ENCODE peak calls at places on chromosomes 3 and 15, in five cellular contexts. C, L, S, D and G are unnamed samples.
A peak's percentile ranks its signal among the peaks of the same experiment; 100 is the strongest.

GRCh38 chr3:156050918-156051317 is 69.5 kb upstream of the KCNAB1 start:
- DNase-seq in C (no peak), L (no peak), S (no peak), D (no peak), G (no peak)

GRCh38 chr3:127637546-127637945 is 8.6 kb downstream of the PODXL2 start:
- DNase-seq in C (no peak), L (no peak), S (no peak), D (peak; percentile 11), G (no peak)

GRCh38 chr3:130971208-130971607 is 55.4 kb downstream of the ASTE1 start:
- DNase-seq in C (no peak), L (no peak), S (no peak), D (no peak), G (no peak)

GRCh38 chr15:79257454-79257853 is 25.1 kb upstream of the ANKRD34C start:
- DNase-seq in C (no peak), L (no peak), S (no peak), D (no peak), G (no peak)

GRCh38 chr3:152471814-152472605 is 203.3 kb downstream of the MBNL1 start:
- DNase-seq in C (peak; percentile 71), L (peak; percentile 50), S (peak; percentile 20), D (peak; percentile 73), G (peak; percentile 78)

GRCh38 chr3:51682526-51682925 is 11.5 kb downstream of the TEX264 start:
- DNase-seq in C (no peak), L (peak; percentile 15), S (no peak), D (no peak), G (no peak)

GRCh38 chr3:143207338-143207961 is 87.9 kb downstream of the CHST2 start:
- DNase-seq in C (no peak), L (no peak), S (no peak), D (no peak), G (no peak)

GRCh38 chr3:64992462-64993285 is 304.9 kb upstream of the ADAMTS9 start:
- DNase-seq in C (peak; percentile 30), L (no peak), S (no peak), D (no peak), G (no peak)

GRCh38 chr3:27326211-27326948 is 42.8 kb downstream of the NEK10 start:
- DNase-seq in C (peak; percentile 17), L (peak; percentile 56), S (no peak), D (peak; percentile 86), G (no peak)

GRCh38 chr3:150697646-150698045 is 6.1 kb downstream of the ERICH6 start:
- DNase-seq in C (no peak), L (no peak), S (no peak), D (no peak), G (no peak)

GRCh38 chr15:69513450-69513849 is 60.8 kb downstream of the RPLP1 start:
- DNase-seq in C (no peak), L (no peak), S (no peak), D (no peak), G (no peak)

GRCh38 chr15:71472699-71473098 is 337.7 kb upstream of the NR2E3 start:
- DNase-seq in C (no peak), L (no peak), S (no peak), D (no peak), G (no peak)

GRCh38 chr15:65782096-65782495 is 10.0 kb downstream of the DENND4A start:
- DNase-seq in C (no peak), L (no peak), S (no peak), D (no peak), G (no peak)

GRCh38 chr3:197546307-197547085 is 9.3 kb downstream of the BDH1 start:
- DNase-seq in C (no peak), L (no peak), S (no peak), D (no peak), G (no peak)

GRCh38 chr3:151301787-151302186 is 14.8 kb downstream of the GPR87 start:
- DNase-seq in C (no peak), L (no peak), S (no peak), D (no peak), G (no peak)

GRCh38 chr15:78740904-78741274 is 70.4 kb downstream of the ADAMTS7 start:
- DNase-seq in C (no peak), L (no peak), S (no peak), D (no peak), G (no peak)

GRCh38 chr15:85168642-85169173 is 187.1 kb downstream of the PDE8A start:
- DNase-seq in C (no peak), L (no peak), S (peak; percentile 62), D (no peak), G (no peak)

GRCh38 chr3:134718736-134719135 is 67.9 kb upstream of the KY start:
- DNase-seq in C (no peak), L (no peak), S (no peak), D (no peak), G (no peak)

GRCh38 chr3:196268270-196269163 is 19.0 kb downstream of the PCYT1A start:
- DNase-seq in C (no peak), L (no peak), S (no peak), D (no peak), G (no peak)

GRCh38 chr3:168212664-168213255 is 117.0 kb upstream of the GOLIM4 start:
- DNase-seq in C (no peak), L (no peak), S (no peak), D (no peak), G (no peak)

GRCh38 chr3:123112232-123112631 is 45.4 kb downstream of the PDIA5 start:
- DNase-seq in C (no peak), L (no peak), S (no peak), D (no peak), G (no peak)

GRCh38 chr15:45402955-45403892 is 24.9 kb upstream of the GATM start:
- DNase-seq in C (peak; percentile 18), L (peak; percentile 71), S (peak; percentile 30), D (peak; percentile 66), G (peak; percentile 75)

DNA sequence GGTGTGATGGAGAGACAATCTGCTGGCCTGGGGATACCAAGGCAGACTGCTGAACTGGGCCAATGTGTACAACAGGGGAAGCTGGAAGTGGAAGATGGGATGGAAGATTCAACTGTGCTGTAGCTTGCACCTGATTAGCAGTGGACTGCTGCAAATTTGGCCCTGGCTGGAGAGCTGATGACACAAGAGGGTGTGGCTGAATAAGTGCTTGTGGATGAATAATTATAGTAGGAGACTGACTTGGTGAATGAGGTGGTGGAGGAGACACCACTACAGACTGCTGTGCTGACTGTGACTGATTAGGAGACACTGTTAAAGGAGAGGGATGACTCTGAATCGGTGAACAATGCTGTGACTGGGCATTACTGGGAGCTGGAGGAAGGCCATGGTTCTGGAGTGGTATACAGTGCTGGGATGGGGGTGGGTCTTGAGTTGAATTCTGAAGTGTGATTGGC is 52.5 kb downstream of the PHC3 start:
- DNase-seq in C (no peak), L (no peak), S (no peak), D (no peak), G (no peak)
- TF ChIP-seq CTCF in C (no peak), L (no peak), S (no peak), D (no peak), G (no peak)

GRCh38 chr3:61537366-61537765 is 24.0 kb upstream of the PTPRG start:
- DNase-seq in C (no peak), L (no peak), S (no peak), D (no peak), G (no peak)
- H3K4me3 ChIP-seq in C (no peak overlapping the region), L (no peak overlapping the region), S (no peak overlapping the region), D (no peak overlapping the region), G (no peak overlapping the region)

GRCh38 chr3:69378112-69378799 is 7.6 kb downstream of the FRMD4B start:
- DNase-seq in C (no peak), L (no peak), S (no peak), D (no peak), G (no peak)
- H3K27ac ChIP-seq in C (no peak overlapping the region), L (no peak overlapping the region), S (no peak overlapping the region), D (no peak overlapping the region), G (peak overlapping the region; percentile 70)

GRCh38 chr3:157499342-157499963 is 3.8 kb downstream of the VEPH1 start:
- DNase-seq in C (no peak), L (peak; percentile 43), S (no peak), D (no peak), G (no peak)
- TF ChIP-seq CTCF in C (no peak), L (no peak), S (no peak), D (no peak), G (no peak)

DNA sequence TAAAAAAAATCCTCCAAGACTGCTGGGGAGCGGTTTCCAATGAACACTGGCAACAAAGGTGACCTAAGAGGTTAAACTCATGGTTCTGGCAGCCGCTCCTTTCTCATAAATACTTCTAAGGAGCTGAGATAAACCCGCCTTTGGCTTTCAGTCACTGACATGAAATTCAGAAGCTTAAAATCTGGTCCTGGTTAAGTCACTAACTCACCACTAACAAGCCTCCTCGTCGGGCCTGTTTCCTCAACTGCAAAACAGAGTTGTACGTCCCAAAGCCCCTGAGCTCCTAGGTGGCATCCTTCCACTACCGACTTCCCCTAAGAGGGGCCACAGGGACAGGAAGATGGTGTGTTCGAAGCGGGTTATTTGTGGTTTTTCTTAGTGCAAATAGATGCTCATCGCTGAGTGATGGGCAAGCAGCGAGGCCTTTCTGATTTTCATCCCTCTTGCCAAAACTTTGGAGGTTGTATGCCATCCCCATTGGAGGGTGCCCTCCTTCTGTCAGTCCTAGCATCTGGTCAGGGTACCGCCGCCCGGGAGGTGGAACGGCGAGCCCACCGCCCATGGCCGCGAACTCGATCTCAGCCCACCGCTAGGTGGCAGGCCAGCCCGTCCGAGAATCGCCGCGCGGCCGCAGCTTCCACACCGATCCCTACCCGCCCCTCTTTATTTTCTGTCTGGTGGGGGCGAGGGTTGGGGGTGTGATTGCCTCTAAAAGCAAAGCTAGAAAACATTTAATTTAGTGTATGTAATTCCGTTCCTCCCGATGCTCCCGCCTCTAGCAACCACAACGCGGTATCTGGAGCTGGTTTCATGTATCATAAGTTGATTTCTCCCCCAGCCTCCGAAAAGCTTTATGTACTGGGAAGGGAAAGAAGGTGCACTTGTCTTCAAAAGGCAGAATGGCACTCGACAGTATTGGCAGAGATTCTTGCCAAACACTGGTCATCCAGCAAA is 4.5 kb downstream of the BCL6 start:
- DNase-seq in C (peak; percentile 78), L (peak; percentile 90), S (peak; percentile 48), D (peak; percentile 90), G (peak; percentile 85)
- H3K4me3 ChIP-seq in C (peak overlapping the region; percentile 86), L (peak overlapping the region; percentile 93), S (peak overlapping the region; percentile 62), D (peak overlapping the region; percentile 53), G (peak overlapping the region; percentile 84)

DNA sequence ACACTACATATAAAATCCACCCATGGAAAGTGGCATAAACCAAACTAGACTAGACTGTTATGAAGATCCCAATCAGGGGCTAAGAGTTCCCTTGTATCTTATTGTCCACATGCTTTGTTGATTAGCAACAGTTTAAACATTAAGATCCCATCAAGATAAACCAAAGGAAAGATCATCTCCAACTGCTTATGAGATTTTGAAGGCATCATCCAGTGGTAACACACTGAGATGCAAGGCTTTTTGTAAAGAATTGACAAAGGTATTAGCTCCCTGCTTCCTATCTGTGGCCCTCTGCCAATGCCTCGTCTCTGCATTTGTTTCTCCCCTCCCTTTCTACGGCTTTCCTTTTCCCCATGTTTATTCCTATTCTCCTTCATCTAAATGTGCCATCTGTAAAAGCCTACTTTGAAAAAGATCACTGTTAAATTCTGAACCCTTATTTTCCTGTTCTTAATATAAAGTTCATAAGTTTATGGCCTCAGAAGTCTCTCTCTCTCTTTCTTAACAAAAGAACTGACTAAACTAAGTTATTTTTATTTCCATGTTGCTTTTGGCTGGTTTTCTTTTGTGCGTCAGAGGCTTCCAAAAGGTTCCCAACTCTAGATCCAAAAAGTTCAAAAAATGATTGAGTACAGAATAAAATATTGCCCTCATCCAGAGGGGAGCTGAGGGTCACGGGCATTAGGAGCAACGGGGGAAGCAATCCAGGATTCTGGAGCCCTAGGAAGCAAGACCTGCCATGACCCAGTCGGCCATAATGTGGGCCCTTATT is 5.5 kb downstream of the PLD1 start:
- DNase-seq in C (peak; percentile 48), L (no peak), S (no peak), D (no peak), G (no peak)
- H3K27ac ChIP-seq in C (peak overlapping the region; percentile 84), L (peak overlapping the region; percentile 44), S (no peak overlapping the region), D (peak overlapping the region; percentile 63), G (peak overlapping the region; percentile 86)